ENCODE peak calls at places on chromosome 17, in four cellular contexts. One of them, this sample, is unnamed. For H3K4me1, the result is how much of the 10 kb centered on the place peaks cover.

GRCh38 chr17:64998436-64999190 is 57.9 kb downstream of the GNA13 start:
- DNase-seq in H1: peak
- DNase-seq in neuronal stem cell: no peak
- DNase-seq in H9: no peak
- DNase-seq in this sample: no peak

GRCh38 chr17:78375401-78376079 is 2.9 kb upstream of the PGS1 start:
- DNase-seq in H1: no peak
- DNase-seq in H9: no peak
- DNase-seq in neuronal stem cell: no peak
- DNase-seq in this sample: peak

GRCh38 chr17:69414408-69415274 is at the start of gene MAP2K6:
- DNase-seq in H1: peak
- DNase-seq in H9: peak
- DNase-seq in neuronal stem cell: peak
- DNase-seq in this sample: peak

GRCh38 chr17:72658675-72659074 is 433.8 kb downstream of the SLC39A11 start:
- DNase-seq in H9: no peak
- DNase-seq in H1: no peak
- DNase-seq in neuronal stem cell: no peak
- DNase-seq in this sample: no peak

GRCh38 chr17:29566473-29567361 is at the start of gene ABHD15:
- DNase-seq in neuronal stem cell: peak
- DNase-seq in H1: peak
- DNase-seq in H9: peak
- DNase-seq in this sample: peak

GRCh38 chr17:29619251-29619650 is 3.5 kb downstream of the CORO6 start:
- DNase-seq in H9: peak
- DNase-seq in neuronal stem cell: no peak
- DNase-seq in H1: no peak
- DNase-seq in this sample: no peak

GRCh38 chr17:64187093-64187895 is 57.4 kb upstream of the ERN1 start:
- DNase-seq in H9: no peak
- DNase-seq in H1: no peak
- DNase-seq in neuronal stem cell: no peak
- DNase-seq in this sample: peak

GRCh38 chr17:32259596-32259995 is 6.0 kb upstream of the RHBDL3 start:
- DNase-seq in neuronal stem cell: no peak
- DNase-seq in H9: no peak
- DNase-seq in H1: no peak
- DNase-seq in this sample: no peak

GRCh38 chr17:48735057-48735341 is 6.4 kb upstream of the HOXB13 start:
- DNase-seq in neuronal stem cell: no peak
- DNase-seq in H1: no peak
- DNase-seq in H9: no peak
- DNase-seq in this sample: no peak

GRCh38 chr17:29949708-29950107 is 8.3 kb downstream of the EFCAB5 start:
- DNase-seq in H9: no peak
- DNase-seq in H1: no peak
- DNase-seq in neuronal stem cell: no peak
- DNase-seq in this sample: no peak

GRCh38 chr17:65171753-65172152 is 34.6 kb downstream of the RGS9 start:
- DNase-seq in H9: no peak
- DNase-seq in neuronal stem cell: no peak
- DNase-seq in H1: no peak
- DNase-seq in this sample: no peak

GRCh38 chr17:35684046-35684802 is 47.2 kb upstream of the RASL10B start:
- DNase-seq in neuronal stem cell: peak
- DNase-seq in H9: peak
- DNase-seq in H1: no peak
- DNase-seq in this sample: peak

GRCh38 chr17:33267279-33267790 is 25.8 kb downstream of the ASIC2 start:
- DNase-seq in H9: no peak
- DNase-seq in neuronal stem cell: no peak
- DNase-seq in H1: no peak
- DNase-seq in this sample: peak

GRCh38 chr17:3892095-3892998 is 506 bp downstream of the CAMKK1 start:
- DNase-seq in H9: peak
- DNase-seq in neuronal stem cell: peak
- DNase-seq in H1: peak
- DNase-seq in this sample: peak

GRCh38 chr17:46264456-46265198 is 30.3 kb upstream of the LRRC37A start:
- DNase-seq in H1: no peak
- DNase-seq in neuronal stem cell: no peak
- DNase-seq in H9: peak
- DNase-seq in this sample: no peak

GRCh38 chr17:47603830-47604229 is 45.9 kb upstream of the KPNB1 start:
- DNase-seq in neuronal stem cell: no peak
- DNase-seq in H1: no peak
- DNase-seq in H9: no peak
- DNase-seq in this sample: no peak

GRCh38 chr17:42472709-42473521 is 14.2 kb downstream of the ATP6V0A1 start:
- DNase-seq in H9: no peak
- DNase-seq in neuronal stem cell: no peak
- DNase-seq in H1: no peak
- DNase-seq in this sample: peak

GRCh38 chr17:7034955-7035590 is 742 bp upstream of the SLC16A13 start:
- DNase-seq in H9: no peak
- DNase-seq in neuronal stem cell: no peak
- DNase-seq in H1: no peak
- DNase-seq in this sample: no peak

GRCh38 chr17:42180922-42181850 is at the start of gene KCNH4:
- DNase-seq in H9: peak
- DNase-seq in H1: peak
- DNase-seq in neuronal stem cell: no peak
- DNase-seq in this sample: peak

GRCh38 chr17:70859829-70860228 is 690.5 kb downstream of the KCNJ2 start:
- DNase-seq in H9: no peak
- DNase-seq in neuronal stem cell: no peak
- DNase-seq in H1: no peak
- DNase-seq in this sample: no peak

GRCh38 chr17:47188266-47188665 is 829 bp downstream of the CDC27 start:
- DNase-seq in H1: no peak
- DNase-seq in neuronal stem cell: peak
- DNase-seq in H9: no peak
- DNase-seq in this sample: peak

GRCh38 chr17:4375039-4375748 is 8.7 kb upstream of the UBE2G1 start:
- DNase-seq in H9: no peak
- DNase-seq in neuronal stem cell: no peak
- DNase-seq in H1: no peak
- DNase-seq in this sample: no peak

GRCh38 chr17:21218101-21218500 is 4.1 kb upstream of the TMEM11 start:
- DNase-seq in H1: no peak
- DNase-seq in H9: peak
- DNase-seq in neuronal stem cell: no peak
- DNase-seq in this sample: no peak

GRCh38 chr17:62675701-62676100 is 48.2 kb downstream of the MRC2 start:
- DNase-seq in neuronal stem cell: no peak
- DNase-seq in H9: no peak
- DNase-seq in H1: no peak
- DNase-seq in this sample: no peak

GRCh38 chr17:36463916-36464764 is 22.3 kb upstream of the ZNHIT3 start:
- DNase-seq in H1: peak
- DNase-seq in H9: peak
- DNase-seq in neuronal stem cell: peak
- DNase-seq in this sample: peak

GRCh38 chr17:35170968-35171771 is 23.0 kb downstream of the SLC35G3 start:
- DNase-seq in H1: no peak
- DNase-seq in H9: no peak
- DNase-seq in neuronal stem cell: no peak
- DNase-seq in this sample: peak

GRCh38 chr17:17204041-17204591 is 2.0 kb downstream of the PLD6 start:
- DNase-seq in H9: no peak
- DNase-seq in neuronal stem cell: no peak
- DNase-seq in H1: no peak
- DNase-seq in this sample: no peak
- H3K4me1 ChIP-seq in H9: under half
- H3K4me1 ChIP-seq in neuronal stem cell: under half
- H3K4me1 ChIP-seq in H1: under half
- H3K4me1 ChIP-seq in this sample: under half

DNA sequence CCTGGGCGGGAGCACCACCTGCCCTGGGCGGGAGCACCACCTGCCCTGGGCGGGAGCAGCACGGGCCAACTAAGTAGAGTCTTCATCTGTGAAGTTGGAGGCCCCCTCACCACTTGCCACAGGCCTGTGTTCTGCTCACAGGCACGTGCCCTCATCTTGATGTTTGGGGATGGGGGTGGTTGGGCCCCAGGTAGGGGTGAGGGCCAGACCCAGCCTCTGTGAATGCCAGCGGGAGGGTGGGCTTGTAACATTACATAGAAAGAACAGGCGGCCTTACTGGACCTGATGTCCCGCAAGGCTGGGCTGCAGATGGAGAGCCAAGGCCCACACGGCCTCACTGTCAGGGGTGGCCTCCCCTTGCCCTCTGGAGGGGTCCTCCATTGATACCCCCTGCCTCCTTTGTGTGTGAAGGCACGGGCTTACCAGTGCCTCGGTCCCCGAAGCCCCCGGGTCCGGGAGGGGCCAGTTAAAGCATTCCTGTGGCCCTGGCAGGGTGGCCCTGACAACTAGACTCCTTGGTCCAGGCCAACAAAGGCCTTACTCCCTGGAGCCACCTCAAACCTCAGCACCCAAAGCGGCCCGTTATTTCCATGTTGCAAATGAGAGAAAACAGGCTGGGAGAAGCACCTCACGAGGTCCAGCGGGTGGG is 1.1 kb upstream of the SLC16A3 start:
- DNase-seq in H9: no peak
- DNase-seq in H1: no peak
- DNase-seq in neuronal stem cell: no peak
- DNase-seq in this sample: no peak
- H2BK12ac ChIP-seq in H9: no peak
- H2BK12ac ChIP-seq in H1: no peak
- H2BK12ac ChIP-seq in neuronal stem cell: peak
- H2BK12ac ChIP-seq in this sample: no peak

DNA sequence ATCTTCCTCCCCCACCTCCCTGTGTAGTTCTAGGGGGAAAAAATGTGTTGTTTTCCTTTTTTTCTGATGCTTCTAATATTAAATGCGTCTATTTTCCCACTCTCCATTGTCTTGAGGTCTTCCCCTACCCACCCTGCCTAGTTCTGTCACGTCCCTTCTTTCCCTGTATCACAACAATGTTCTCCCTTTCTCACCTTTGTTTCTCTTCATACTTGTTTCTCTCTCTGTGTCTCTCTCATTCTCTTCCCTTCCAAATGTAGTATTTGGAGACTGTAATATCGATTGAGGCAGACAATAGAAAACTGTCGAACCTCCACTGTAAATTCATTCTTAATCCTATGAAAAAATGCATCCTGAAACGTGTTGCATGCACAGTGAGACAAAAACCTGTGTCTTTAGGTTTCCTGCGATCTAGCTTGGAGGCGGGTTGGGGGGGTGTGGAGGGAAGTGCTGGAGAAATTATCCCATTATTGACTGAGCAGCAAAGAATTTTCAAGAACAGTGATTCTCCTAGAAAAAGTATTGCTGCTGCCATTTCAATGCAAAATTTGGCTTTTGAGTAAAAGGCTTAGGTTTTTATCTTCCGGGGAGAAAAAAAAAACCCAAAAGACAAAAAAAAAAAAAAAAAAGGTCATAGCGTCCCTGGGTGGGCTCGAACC is 1.3 kb upstream of the PSMB3 start:
- DNase-seq in H9: no peak
- DNase-seq in H1: no peak
- DNase-seq in neuronal stem cell: peak
- DNase-seq in this sample: no peak
- H3K4me1 ChIP-seq in H9: under half
- H3K4me1 ChIP-seq in H1: under half
- H3K4me1 ChIP-seq in neuronal stem cell: under half
- H3K4me1 ChIP-seq in this sample: under half

DNA sequence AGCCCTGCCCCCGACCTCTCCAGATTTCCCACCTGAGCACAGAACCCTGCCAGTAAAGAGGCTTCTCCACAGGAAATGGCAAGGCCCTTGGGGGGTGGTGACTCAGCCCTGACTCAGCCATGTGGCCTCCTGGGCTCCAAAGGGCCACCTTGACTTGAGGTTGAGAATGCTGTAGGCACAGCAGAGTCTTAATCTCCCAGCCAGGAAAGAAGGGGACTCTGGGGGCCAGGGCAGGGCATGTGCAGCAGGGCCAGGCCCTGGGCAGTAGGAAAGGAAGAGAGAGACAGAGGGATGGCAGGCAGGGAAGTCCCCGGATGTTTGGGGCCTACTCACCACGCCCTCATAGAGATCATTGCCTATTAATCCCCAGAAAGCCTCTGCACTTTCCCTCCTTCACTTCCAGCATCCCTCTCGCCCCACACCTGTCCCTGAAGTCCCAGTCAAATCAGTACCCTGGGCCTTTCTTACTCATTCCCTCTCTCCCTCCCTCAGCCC is 4.8 kb upstream of the ITGA3 start:
- DNase-seq in H9: peak
- DNase-seq in neuronal stem cell: no peak
- DNase-seq in H1: no peak
- DNase-seq in this sample: peak
- H2BK12ac ChIP-seq in H9: no peak
- H2BK12ac ChIP-seq in neuronal stem cell: no peak
- H2BK12ac ChIP-seq in H1: peak
- H2BK12ac ChIP-seq in this sample: peak

GRCh38 chr17:1374426-1375177 is 25.4 kb downstream of the YWHAE start:
- DNase-seq in H9: no peak
- DNase-seq in H1: no peak
- DNase-seq in neuronal stem cell: no peak
- DNase-seq in this sample: no peak

GRCh38 chr17:1375615-1376014 is 24.4 kb downstream of the YWHAE start:
- DNase-seq in H1: no peak
- DNase-seq in neuronal stem cell: no peak
- DNase-seq in H9: no peak
- DNase-seq in this sample: no peak

GRCh38 chr17:1373710-1374237 is 26.2 kb downstream of the YWHAE start:
- DNase-seq in H9: no peak
- DNase-seq in H1: no peak
- DNase-seq in neuronal stem cell: no peak
- DNase-seq in this sample: no peak

GRCh38 chr17:1377334-1377733 is 22.7 kb downstream of the YWHAE start:
- DNase-seq in neuronal stem cell: no peak
- DNase-seq in H9: no peak
- DNase-seq in H1: no peak
- DNase-seq in this sample: no peak

DNA sequence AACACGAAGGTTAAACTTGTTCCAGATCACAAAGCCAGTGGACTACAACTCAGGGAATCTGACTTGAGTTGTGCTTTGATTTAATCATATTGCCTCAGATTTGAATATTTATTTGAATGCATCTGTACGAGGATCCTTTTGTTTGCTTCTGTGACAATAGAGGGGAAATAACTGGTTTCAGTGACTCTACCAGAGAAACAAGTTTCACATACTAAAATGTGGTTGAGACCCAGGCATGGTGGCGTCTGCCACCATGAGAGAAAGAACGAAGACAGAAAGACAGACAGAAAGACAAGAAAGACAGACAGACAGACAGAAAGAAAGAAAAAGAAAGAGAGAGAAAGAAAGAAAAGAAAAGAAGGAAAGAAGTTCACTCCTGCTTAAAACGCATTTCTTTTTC is 24.0 kb downstream of the YWHAE start:
- DNase-seq in H1: no peak
- DNase-seq in H9: no peak
- DNase-seq in neuronal stem cell: no peak
- DNase-seq in this sample: no peak
- H3K4me1 ChIP-seq in H1: under half
- H3K4me1 ChIP-seq in H9: under half
- H3K4me1 ChIP-seq in neuronal stem cell: under half
- H3K4me1 ChIP-seq in this sample: under half

GRCh38 chr17:80035937-80036714 is at the start of gene CCDC40:
- DNase-seq in neuronal stem cell: peak
- DNase-seq in H9: peak
- DNase-seq in H1: peak
- DNase-seq in this sample: peak
- H2BK12ac ChIP-seq in neuronal stem cell: no peak
- H2BK12ac ChIP-seq in H9: no peak
- H2BK12ac ChIP-seq in H1: peak
- H2BK12ac ChIP-seq in this sample: no peak

This sample was measured in trophoblast cell.